ENCODE peak calls at places on chromosome X, in seven cellular contexts. J is left lobe of liver, K is nephron progenitor cell, L is NCI-H1048, U is lower leg skin, B is PC-3, W is dorsolateral prefrontal cortex. I is an unnamed sample.
A peak's percentile ranks its signal among the peaks of the same experiment; 100 is the strongest.

GRCh38 chrX:24494544-24495113 is 29.5 kb downstream of the PDK3 start:
- DNase-seq in J (peak; percentile 59), K (no peak), L (peak; percentile 41), U (peak; percentile 14), B (peak; percentile 91), W (no peak), I (peak; percentile 5)

GRCh38 chrX:131747173-131747572 is 203.3 kb downstream of the OR13H1 start:
- DNase-seq in J (no peak), K (no peak), L (no peak), U (no peak), B (peak; percentile 91), W (peak; percentile 75), I (no peak)

GRCh38 chrX:9148626-9149385 is 114.9 kb upstream of the FAM9B start:
- DNase-seq in J (no peak), K (no peak), L (no peak), U (no peak), B (peak; percentile 76), W (no peak), I (no peak)

GRCh38 chrX:42432552-42432951 is 345.4 kb downstream of the PPP1R2C start:
- DNase-seq in J (no peak), K (no peak), L (no peak), U (no peak), B (no peak), W (no peak), I (no peak)

GRCh38 chrX:108396188-108396885 is 41.9 kb downstream of the COL4A6 start:
- DNase-seq in J (no peak), K (no peak), L (no peak), U (no peak), B (peak; percentile 68), W (no peak), I (no peak)

GRCh38 chrX:1587161-1587560 is 4.2 kb upstream of the AKAP17A start:
- DNase-seq in J (peak; percentile 14), K (no peak), L (no peak), U (peak; percentile 0), B (no peak), W (no peak), I (peak; percentile 97)

GRCh38 chrX:101071585-101071984 is 7.1 kb upstream of the TMEM35A start:
- DNase-seq in J (no peak), K (no peak), L (no peak), U (no peak), B (no peak), W (no peak), I (no peak)

GRCh38 chrX:22383988-22384387 is 111.3 kb downstream of the CBLL2 start:
- DNase-seq in J (no peak), K (no peak), L (no peak), U (no peak), B (no peak), W (no peak), I (peak; percentile 28)

GRCh38 chrX:119899125-119899524 is 3.4 kb downstream of the AKAP14 start:
- DNase-seq in J (no peak), K (no peak), L (no peak), U (no peak), B (peak; percentile 7), W (no peak), I (peak; percentile 50)

GRCh38 chrX:136789856-136790255 is 9.1 kb upstream of the ARHGEF6 start:
- DNase-seq in J (no peak), K (no peak), L (no peak), U (no peak), B (peak; percentile 58), W (no peak), I (no peak)

GRCh38 chrX:54085666-54086065 is 41.4 kb upstream of the PHF8 start:
- DNase-seq in J (no peak), K (no peak), L (no peak), U (no peak), B (peak; percentile 40), W (no peak), I (no peak)

GRCh38 chrX:150503898-150504219 is 64.6 kb upstream of the MTM1 start:
- DNase-seq in J (no peak), K (no peak), L (no peak), U (no peak), B (peak; percentile 47), W (no peak), I (no peak)

GRCh38 chrX:136879001-136879667 is 1.4 kb downstream of the RBMX start:
- DNase-seq in J (no peak), K (no peak), L (no peak), U (no peak), B (no peak), W (no peak), I (no peak)

GRCh38 chrX:19122641-19123009 is 357 bp upstream of the ADGRG2 start:
- DNase-seq in J (no peak), K (no peak), L (no peak), U (no peak), B (no peak), W (no peak), I (no peak)

GRCh38 chrX:24553016-24553415 is 87.9 kb downstream of the PDK3 start:
- DNase-seq in J (no peak), K (no peak), L (no peak), U (no peak), B (no peak), W (no peak), I (no peak)

GRCh38 chrX:115344885-115345653 is 55.6 kb downstream of the LUZP4 start:
- DNase-seq in J (peak; percentile 90), K (peak; percentile 24), L (no peak), U (peak; percentile 82), B (peak; percentile 86), W (peak; percentile 82), I (no peak)

GRCh38 chrX:9538544-9539045 is 73.7 kb downstream of the TBL1X start:
- DNase-seq in J (no peak), K (no peak), L (no peak), U (no peak), B (no peak), W (no peak), I (no peak)

GRCh38 chrX:24027086-24027485 is at the start of gene KLHL15:
- DNase-seq in J (no peak), K (no peak), L (no peak), U (no peak), B (no peak), W (no peak), I (no peak)

GRCh38 chrX:3461824-3462508 is 115.5 kb upstream of the MXRA5 start:
- DNase-seq in J (no peak), K (no peak), L (no peak), U (no peak), B (no peak), W (no peak), I (no peak)

GRCh38 chrX:46903458-46904242 is 8.6 kb upstream of the JADE3 start:
- DNase-seq in J (peak; percentile 82), K (peak; percentile 63), L (peak; percentile 35), U (peak; percentile 54), B (peak; percentile 87), W (peak; percentile 79), I (peak; percentile 93)

GRCh38 chrX:30791296-30792278 is 97.5 kb downstream of the TAB3 start:
- DNase-seq in J (no peak), K (no peak), L (no peak), U (no peak), B (no peak), W (no peak), I (no peak)

GRCh38 chrX:9466115-9466495 is 1.2 kb downstream of the TBL1X start:
- DNase-seq in J (peak; percentile 65), K (peak; percentile 47), L (no peak), U (peak; percentile 32), B (peak; percentile 33), W (no peak), I (peak; percentile 75)

GRCh38 chrX:112997991-112998390 is 157.4 kb upstream of the AMOT start:
- DNase-seq in J (no peak), K (no peak), L (no peak), U (no peak), B (no peak), W (no peak), I (no peak)

GRCh38 chrX:53616921-53617320 is 69.6 kb downstream of the HUWE1 start:
- DNase-seq in J (no peak), K (no peak), L (no peak), U (no peak), B (no peak), W (no peak), I (no peak)

GRCh38 chrX:31223817-31224216 is 152.0 kb upstream of the FTHL17 start:
- DNase-seq in J (no peak), K (no peak), L (no peak), U (no peak), B (no peak), W (no peak), I (no peak)

GRCh38 chrX:9465380-9466114 is 689 bp downstream of the TBL1X start:
- DNase-seq in J (peak; percentile 50), K (peak; percentile 29), L (no peak), U (no peak), B (no peak), W (no peak), I (peak; percentile 71)

GRCh38 chrX:113512700-113513395 is 672.2 kb upstream of the AMOT start:
- DNase-seq in J (no peak), K (no peak), L (no peak), U (no peak), B (peak; percentile 84), W (no peak), I (no peak)

GRCh38 chrX:24231169-24231568 is 81.6 kb downstream of the ZFX start:
- DNase-seq in J (no peak), K (no peak), L (no peak), U (no peak), B (peak; percentile 63), W (no peak), I (no peak)

GRCh38 chrX:129235903-129236302 is 287.4 kb downstream of the SMARCA1 start:
- DNase-seq in J (no peak), K (no peak), L (no peak), U (no peak), B (no peak), W (no peak), I (no peak)

GRCh38 chrX:153430796-153431195 is 15.1 kb downstream of the TREX2 start:
- DNase-seq in J (no peak), K (no peak), L (no peak), U (no peak), B (no peak), W (no peak), I (no peak)

GRCh38 chrX:12138366-12139313 is at the start of gene FRMPD4:
- DNase-seq in J (no peak), K (peak; percentile 54), L (no peak), U (no peak), B (peak; percentile 25), W (no peak), I (no peak)

GRCh38 chrX:74408310-74408709 is 13.0 kb upstream of the SLC16A2 start:
- DNase-seq in J (no peak), K (no peak), L (no peak), U (no peak), B (no peak), W (no peak), I (no peak)

GRCh38 chrX:29470029-29470428 is 745.3 kb upstream of the MAGEB2 start:
- DNase-seq in J (no peak), K (no peak), L (no peak), U (no peak), B (no peak), W (no peak), I (no peak)

I was measured in NCI-H526.